ENCODE peak calls at places on chromosomes 7 and 10, in four cellular contexts. One of them, this sample, is unnamed.

GRCh38 chr7:38798552-38799267 is 110.3 kb downstream of the VPS41 start:
- DNase-seq in fibroblast of the conjunctiva: no peak
- DNase-seq in mucosa of descending colon: no peak
- DNase-seq in iris pigment epithelial cell: no peak
- DNase-seq in this sample: no peak

GRCh38 chr10:32207544-32207943 is 139.4 kb downstream of the EPC1 start:
- DNase-seq in iris pigment epithelial cell: peak; percentile 46
- DNase-seq in mucosa of descending colon: no peak
- DNase-seq in fibroblast of the conjunctiva: peak; percentile 18
- DNase-seq in this sample: peak; percentile 19

GRCh38 chr7:131342864-131343263 is 15.2 kb downstream of the MKLN1 start:
- DNase-seq in fibroblast of the conjunctiva: no peak
- DNase-seq in iris pigment epithelial cell: no peak
- DNase-seq in mucosa of descending colon: no peak
- DNase-seq in this sample: no peak

GRCh38 chr7:105621617-105622016 is 40.3 kb upstream of the EFCAB10 start:
- DNase-seq in iris pigment epithelial cell: no peak
- DNase-seq in fibroblast of the conjunctiva: peak; percentile 10
- DNase-seq in mucosa of descending colon: no peak
- DNase-seq in this sample: no peak

GRCh38 chr10:43220971-43221418 is 45.9 kb downstream of the RASGEF1A start:
- DNase-seq in mucosa of descending colon: peak; percentile 19
- DNase-seq in iris pigment epithelial cell: no peak
- DNase-seq in fibroblast of the conjunctiva: no peak
- DNase-seq in this sample: no peak

GRCh38 chr10:9792181-9792580 is 1225.5 kb upstream of the CELF2 start:
- DNase-seq in iris pigment epithelial cell: peak; percentile 63
- DNase-seq in fibroblast of the conjunctiva: no peak
- DNase-seq in mucosa of descending colon: no peak
- DNase-seq in this sample: peak; percentile 72

GRCh38 chr10:33198610-33199009 is 135.9 kb downstream of the NRP1 start:
- DNase-seq in mucosa of descending colon: no peak
- DNase-seq in iris pigment epithelial cell: no peak
- DNase-seq in fibroblast of the conjunctiva: no peak
- DNase-seq in this sample: no peak

GRCh38 chr7:93958216-93958615 is 36.7 kb downstream of the GNG11 start:
- DNase-seq in iris pigment epithelial cell: peak; percentile 59
- DNase-seq in mucosa of descending colon: no peak
- DNase-seq in fibroblast of the conjunctiva: no peak
- DNase-seq in this sample: no peak

GRCh38 chr10:48626986-48627731 is 22.3 kb upstream of the ARHGAP22 start:
- DNase-seq in iris pigment epithelial cell: no peak
- DNase-seq in fibroblast of the conjunctiva: no peak
- DNase-seq in mucosa of descending colon: no peak
- DNase-seq in this sample: no peak

GRCh38 chr7:149245244-149245643 is 5.8 kb downstream of the ZNF212 start:
- DNase-seq in iris pigment epithelial cell: peak; percentile 24
- DNase-seq in fibroblast of the conjunctiva: no peak
- DNase-seq in mucosa of descending colon: no peak
- DNase-seq in this sample: no peak

GRCh38 chr7:121741896-121742295 is 131.1 kb upstream of the PTPRZ1 start:
- DNase-seq in iris pigment epithelial cell: peak; percentile 14
- DNase-seq in mucosa of descending colon: no peak
- DNase-seq in fibroblast of the conjunctiva: no peak
- DNase-seq in this sample: peak; percentile 67

GRCh38 chr7:157097569-157097968 is 41.2 kb upstream of the UBE3C start:
- DNase-seq in iris pigment epithelial cell: no peak
- DNase-seq in fibroblast of the conjunctiva: no peak
- DNase-seq in mucosa of descending colon: peak; percentile 71
- DNase-seq in this sample: no peak

GRCh38 chr7:112648781-112649180 is 141.4 kb downstream of the TMEM168 start:
- DNase-seq in iris pigment epithelial cell: peak; percentile 16
- DNase-seq in mucosa of descending colon: no peak
- DNase-seq in fibroblast of the conjunctiva: no peak
- DNase-seq in this sample: peak; percentile 12

This sample was measured in NCI-H226.